ENCODE peak calls at places on chromosome 13, in five cellular contexts. V is CD8-positive, alpha-beta T cell; C is stomach; A is A549; T is uterus. U is an unnamed sample.

GRCh38 chr13:106302011-106302410 is 233.5 kb downstream of the EFNB2 start:
- DNase-seq in V (no peak), C (no peak), A (no peak), T (no peak), U (no peak)

GRCh38 chr13:95709101-95709500 is 32.2 kb downstream of the DNAJC3 start:
- DNase-seq in V (no peak), C (no peak), A (no peak), T (no peak), U (no peak)

GRCh38 chr13:78753457-78753856 is 94.5 kb upstream of the OBI1 start:
- DNase-seq in V (no peak), C (no peak), A (no peak), T (no peak), U (no peak)

GRCh38 chr13:44703371-44703770 is 127.2 kb upstream of the TSC22D1 start:
- DNase-seq in V (no peak), C (no peak), A (no peak), T (no peak), U (no peak)

GRCh38 chr13:97387487-97388353 is 46.2 kb upstream of the RAP2A start:
- DNase-seq in V (no peak), C (no peak), A (no peak), T (no peak), U (no peak)

GRCh38 chr13:74907788-74908187 is 574.2 kb downstream of the TBC1D4 start:
- DNase-seq in V (no peak), C (no peak), A (no peak), T (no peak), U (no peak)

GRCh38 chr13:84655677-84656076 is 773.4 kb upstream of the SLITRK1 start:
- DNase-seq in V (no peak), C (no peak), A (no peak), T (no peak), U (no peak)

GRCh38 chr13:60759499-60759898 is 362.5 kb downstream of the TDRD3 start:
- DNase-seq in V (no peak), C (peak), A (no peak), T (no peak), U (no peak)

GRCh38 chr13:75908137-75908536 is 272.0 kb downstream of the LMO7 start:
- DNase-seq in V (no peak), C (no peak), A (no peak), T (peak), U (no peak)

GRCh38 chr13:102399791-102400618 is 1.8 kb downstream of the FGF14 start:
- DNase-seq in V (peak), C (no peak), A (peak), T (peak), U (peak)

GRCh38 chr13:45717324-45717723 is 15.2 kb downstream of the CBY2 start:
- DNase-seq in V (no peak), C (no peak), A (no peak), T (no peak), U (no peak)

GRCh38 chr13:100209857-100210580 is 121.1 kb downstream of the PCCA start:
- DNase-seq in V (no peak), C (no peak), A (no peak), T (no peak), U (no peak)

GRCh38 chr13:97254809-97255208 is 32.7 kb downstream of the MBNL2 start:
- DNase-seq in V (no peak), C (no peak), A (no peak), T (no peak), U (no peak)

GRCh38 chr13:71864981-71865857 is 1.8 kb downstream of the DACH1 start:
- DNase-seq in V (peak), C (no peak), A (no peak), T (peak), U (no peak)

GRCh38 chr13:44052843-44053607 is 173.3 kb downstream of the LACC1 start:
- DNase-seq in V (no peak), C (no peak), A (no peak), T (peak), U (no peak)

GRCh38 chr13:107144432-107144831 is 576.5 kb upstream of the ARGLU1 start:
- DNase-seq in V (no peak), C (no peak), A (no peak), T (no peak), U (no peak)

GRCh38 chr13:20177049-20177831 is 15.5 kb downstream of the GJB2 start:
- DNase-seq in V (no peak), C (no peak), A (no peak), T (no peak), U (no peak)

GRCh38 chr13:20175406-20175794 is 14.5 kb upstream of the GJA3 start:
- DNase-seq in V (no peak), C (no peak), A (no peak), T (no peak), U (no peak)

GRCh38 chr13:20173121-20173746 is 12.4 kb upstream of the GJA3 start:
- DNase-seq in V (no peak), C (no peak), A (no peak), T (no peak), U (no peak)

GRCh38 chr13:20175907-20176652 is 15.2 kb upstream of the GJA3 start:
- DNase-seq in V (no peak), C (no peak), A (no peak), T (no peak), U (no peak)

GRCh38 chr13:20174656-20175405 is 14.0 kb upstream of the GJA3 start:
- DNase-seq in V (peak), C (peak), A (peak), T (peak), U (no peak)
- H3K27ac ChIP-seq in V (no peak), C (peak), A (peak), T (peak), U (no peak)

GRCh38 chr13:98489446-98490194 is 87.3 kb downstream of the STK24 start:
- DNase-seq in V (no peak), C (no peak), A (no peak), T (no peak), U (no peak)
- H3K27ac ChIP-seq in V (no peak), C (peak), A (peak), T (no peak), U (no peak)

GRCh38 chr13:33512880-33513554 is 227.5 kb upstream of the STARD13 start:
- DNase-seq in V (no peak), C (no peak), A (no peak), T (no peak), U (no peak)

GRCh38 chr13:33514362-33514761 is 228.8 kb upstream of the STARD13 start:
- DNase-seq in V (no peak), C (no peak), A (no peak), T (no peak), U (no peak)

GRCh38 chr13:33508060-33508459 is 222.5 kb upstream of the STARD13 start:
- DNase-seq in V (no peak), C (no peak), A (no peak), T (no peak), U (no peak)

GRCh38 chr13:33510350-33510749 is 224.8 kb upstream of the STARD13 start:
- DNase-seq in V (no peak), C (no peak), A (no peak), T (no peak), U (no peak)

GRCh38 chr13:33509642-33510229 is 224.2 kb upstream of the STARD13 start:
- DNase-seq in V (no peak), C (peak), A (no peak), T (peak), U (peak)
- H3K27ac ChIP-seq in V (no peak), C (peak), A (no peak), T (peak), U (no peak)

GRCh38 chr13:98503175-98504028 is 73.5 kb downstream of the STK24 start:
- DNase-seq in V (no peak), C (no peak), A (no peak), T (no peak), U (no peak)
- H3K27ac ChIP-seq in V (no peak), C (peak), A (peak), T (peak), U (no peak)

GRCh38 chr13:32880636-32881035 is 135.6 kb upstream of the KL start:
- DNase-seq in V (no peak), C (no peak), A (no peak), T (no peak), U (no peak)

GRCh38 chr13:32878172-32878571 is 138.1 kb upstream of the KL start:
- DNase-seq in V (no peak), C (no peak), A (no peak), T (no peak), U (no peak)

GRCh38 chr13:32881792-32882175 is 134.4 kb upstream of the KL start:
- DNase-seq in V (no peak), C (no peak), A (no peak), T (no peak), U (no peak)

GRCh38 chr13:32883501-32883900 is 132.7 kb upstream of the KL start:
- DNase-seq in V (no peak), C (no peak), A (no peak), T (no peak), U (no peak)

DNA sequence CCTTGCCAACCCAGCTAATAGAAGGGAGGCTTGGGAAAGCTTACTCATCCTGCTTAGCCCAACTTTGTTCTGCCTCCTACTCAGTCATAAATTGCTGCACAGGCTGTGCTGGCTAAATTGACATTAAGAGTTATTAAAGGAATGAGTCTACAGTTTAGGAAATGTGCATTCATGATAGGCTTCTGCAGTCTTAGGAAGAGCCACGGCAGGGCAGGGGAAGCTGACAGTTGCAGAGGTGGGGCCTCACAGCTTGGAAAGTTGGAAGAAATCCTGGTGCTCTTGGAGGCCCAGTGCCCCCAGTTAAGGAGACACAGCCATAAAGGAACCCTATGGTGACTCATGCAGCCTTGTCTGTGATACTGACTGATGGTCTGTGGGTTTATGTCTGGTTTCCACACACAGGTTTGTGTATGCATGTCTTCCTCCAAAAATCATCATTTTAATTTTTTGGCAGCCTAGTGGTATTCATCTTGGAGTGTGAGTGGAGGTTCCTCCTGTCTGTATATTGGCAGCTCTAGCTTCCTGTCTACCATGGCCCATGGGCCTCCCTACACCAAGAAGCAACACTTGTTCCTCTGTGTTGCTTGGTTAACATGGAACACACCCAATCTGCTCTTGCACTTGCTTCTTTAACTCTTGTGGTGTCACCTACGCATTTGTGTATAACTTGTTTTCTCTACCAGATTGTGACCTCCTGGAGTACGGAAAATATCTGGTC is 135.0 kb upstream of the KL start:
- DNase-seq in V (no peak), C (no peak), A (no peak), T (peak), U (no peak)
- H3K27ac ChIP-seq in V (no peak), C (no peak), A (no peak), T (peak), U (no peak)

GRCh38 chr13:113938716-113939115 is 35.2 kb downstream of the C13orf46 start:
- DNase-seq in V (no peak), C (no peak), A (no peak), T (peak), U (no peak)

GRCh38 chr13:113939129-113939904 is 34.6 kb downstream of the C13orf46 start:
- DNase-seq in V (no peak), C (no peak), A (no peak), T (peak), U (no peak)

GRCh38 chr13:113937497-113938140 is 36.3 kb downstream of the C13orf46 start:
- DNase-seq in V (no peak), C (no peak), A (no peak), T (peak), U (no peak)

GRCh38 chr13:113937073-113937472 is 36.8 kb downstream of the C13orf46 start:
- DNase-seq in V (no peak), C (no peak), A (no peak), T (peak), U (no peak)

GRCh38 chr13:113938246-113938645 is 35.6 kb downstream of the C13orf46 start:
- DNase-seq in V (no peak), C (no peak), A (no peak), T (peak), U (no peak)
- H3K27ac ChIP-seq in V (no peak), C (no peak), A (no peak), T (no peak), U (no peak)

GRCh38 chr13:23549724-23550123 is 20.5 kb upstream of the TNFRSF19 start:
- DNase-seq in V (no peak), C (no peak), A (no peak), T (no peak), U (no peak)
- H3K27ac ChIP-seq in V (no peak), C (no peak), A (no peak), T (no peak), U (no peak)

GRCh38 chr13:29508874-29509249 is 86.6 kb downstream of the SLC7A1 start:
- DNase-seq in V (no peak), C (no peak), A (no peak), T (no peak), U (no peak)
- H3K27ac ChIP-seq in V (no peak), C (no peak), A (no peak), T (no peak), U (no peak)

U was measured in substantia nigra.